ENCODE peak calls at places on chromosome 1, in ten cellular contexts. One of them, this sample, is unnamed.

GRCh38 chr1:95022527-95022926 is 50.2 kb downstream of the ALG14 start:
- DNase-seq in HS-27A: no peak
- DNase-seq in hypothalamus: no peak
- DNase-seq in COR-L47: no peak
- DNase-seq in NAMALWA: no peak
- DNase-seq in GDM1: no peak
- DNase-seq in psoas muscle: no peak
- DNase-seq in pancreas: no peak
- DNase-seq in activated T-helper 9 cell treated with anti-CD3 and anti-CD28 coated beads, Interleukin-2, amount 50 U/mL, for 16 hours: no peak
- DNase-seq in ACHN: no peak
- DNase-seq in this sample: no peak

GRCh38 chr1:87706198-87706597 is 377.5 kb downstream of the LMO4 start:
- DNase-seq in NAMALWA: no peak
- DNase-seq in psoas muscle: no peak
- DNase-seq in hypothalamus: no peak
- DNase-seq in GDM1: no peak
- DNase-seq in HS-27A: peak
- DNase-seq in activated T-helper 9 cell treated with anti-CD3 and anti-CD28 coated beads, Interleukin-2, amount 50 U/mL, for 16 hours: no peak
- DNase-seq in ACHN: no peak
- DNase-seq in COR-L47: no peak
- DNase-seq in pancreas: no peak
- DNase-seq in this sample: no peak

GRCh38 chr1:218376722-218377121 is 31.6 kb downstream of the TGFB2 start:
- DNase-seq in psoas muscle: no peak
- DNase-seq in pancreas: no peak
- DNase-seq in HS-27A: no peak
- DNase-seq in hypothalamus: no peak
- DNase-seq in COR-L47: no peak
- DNase-seq in ACHN: peak
- DNase-seq in NAMALWA: no peak
- DNase-seq in activated T-helper 9 cell treated with anti-CD3 and anti-CD28 coated beads, Interleukin-2, amount 50 U/mL, for 16 hours: no peak
- DNase-seq in GDM1: no peak
- DNase-seq in this sample: no peak

GRCh38 chr1:153688283-153688682 is 9.8 kb downstream of the NPR1 start:
- DNase-seq in HS-27A: no peak
- DNase-seq in pancreas: no peak
- DNase-seq in ACHN: no peak
- DNase-seq in NAMALWA: no peak
- DNase-seq in psoas muscle: no peak
- DNase-seq in COR-L47: no peak
- DNase-seq in hypothalamus: no peak
- DNase-seq in activated T-helper 9 cell treated with anti-CD3 and anti-CD28 coated beads, Interleukin-2, amount 50 U/mL, for 16 hours: no peak
- DNase-seq in GDM1: no peak
- DNase-seq in this sample: no peak

GRCh38 chr1:27418326-27418761 is 25.9 kb downstream of the GPR3 start:
- DNase-seq in NAMALWA: no peak
- DNase-seq in pancreas: no peak
- DNase-seq in ACHN: peak
- DNase-seq in hypothalamus: peak
- DNase-seq in GDM1: no peak
- DNase-seq in COR-L47: no peak
- DNase-seq in psoas muscle: peak
- DNase-seq in activated T-helper 9 cell treated with anti-CD3 and anti-CD28 coated beads, Interleukin-2, amount 50 U/mL, for 16 hours: peak
- DNase-seq in HS-27A: no peak
- DNase-seq in this sample: no peak

GRCh38 chr1:230104395-230105244 is 37.6 kb downstream of the GALNT2 start:
- DNase-seq in GDM1: peak
- DNase-seq in activated T-helper 9 cell treated with anti-CD3 and anti-CD28 coated beads, Interleukin-2, amount 50 U/mL, for 16 hours: peak
- DNase-seq in ACHN: peak
- DNase-seq in HS-27A: peak
- DNase-seq in psoas muscle: peak
- DNase-seq in hypothalamus: peak
- DNase-seq in pancreas: peak
- DNase-seq in COR-L47: peak
- DNase-seq in NAMALWA: peak
- DNase-seq in this sample: peak

GRCh38 chr1:202251424-202252256 is 58.0 kb downstream of the LGR6 start:
- DNase-seq in psoas muscle: no peak
- DNase-seq in NAMALWA: no peak
- DNase-seq in COR-L47: no peak
- DNase-seq in HS-27A: no peak
- DNase-seq in GDM1: no peak
- DNase-seq in ACHN: no peak
- DNase-seq in pancreas: no peak
- DNase-seq in hypothalamus: no peak
- DNase-seq in activated T-helper 9 cell treated with anti-CD3 and anti-CD28 coated beads, Interleukin-2, amount 50 U/mL, for 16 hours: no peak
- DNase-seq in this sample: no peak

GRCh38 chr1:196651637-196652215 is at the start of gene CFH:
- DNase-seq in hypothalamus: no peak
- DNase-seq in NAMALWA: no peak
- DNase-seq in COR-L47: no peak
- DNase-seq in HS-27A: peak
- DNase-seq in psoas muscle: no peak
- DNase-seq in activated T-helper 9 cell treated with anti-CD3 and anti-CD28 coated beads, Interleukin-2, amount 50 U/mL, for 16 hours: no peak
- DNase-seq in ACHN: no peak
- DNase-seq in pancreas: no peak
- DNase-seq in GDM1: no peak
- DNase-seq in this sample: peak

GRCh38 chr1:24501371-24502167 is 1.1 kb upstream of the RCAN3 start:
- DNase-seq in NAMALWA: peak
- DNase-seq in GDM1: peak
- DNase-seq in ACHN: peak
- DNase-seq in psoas muscle: no peak
- DNase-seq in COR-L47: no peak
- DNase-seq in activated T-helper 9 cell treated with anti-CD3 and anti-CD28 coated beads, Interleukin-2, amount 50 U/mL, for 16 hours: no peak
- DNase-seq in pancreas: no peak
- DNase-seq in hypothalamus: no peak
- DNase-seq in HS-27A: no peak
- DNase-seq in this sample: no peak

GRCh38 chr1:170692866-170693575 is 29.1 kb downstream of the PRRX1 start:
- DNase-seq in ACHN: no peak
- DNase-seq in HS-27A: no peak
- DNase-seq in COR-L47: no peak
- DNase-seq in pancreas: no peak
- DNase-seq in NAMALWA: no peak
- DNase-seq in activated T-helper 9 cell treated with anti-CD3 and anti-CD28 coated beads, Interleukin-2, amount 50 U/mL, for 16 hours: no peak
- DNase-seq in GDM1: no peak
- DNase-seq in hypothalamus: no peak
- DNase-seq in psoas muscle: no peak
- DNase-seq in this sample: no peak

GRCh38 chr1:181089017-181089776 is 697 bp downstream of the IER5 start:
- DNase-seq in activated T-helper 9 cell treated with anti-CD3 and anti-CD28 coated beads, Interleukin-2, amount 50 U/mL, for 16 hours: no peak
- DNase-seq in HS-27A: no peak
- DNase-seq in pancreas: peak
- DNase-seq in hypothalamus: peak
- DNase-seq in NAMALWA: peak
- DNase-seq in GDM1: no peak
- DNase-seq in psoas muscle: peak
- DNase-seq in COR-L47: no peak
- DNase-seq in ACHN: no peak
- DNase-seq in this sample: no peak

GRCh38 chr1:118101445-118101844 is 83.6 kb downstream of the SPAG17 start:
- DNase-seq in NAMALWA: no peak
- DNase-seq in hypothalamus: no peak
- DNase-seq in ACHN: no peak
- DNase-seq in COR-L47: peak
- DNase-seq in psoas muscle: no peak
- DNase-seq in HS-27A: no peak
- DNase-seq in activated T-helper 9 cell treated with anti-CD3 and anti-CD28 coated beads, Interleukin-2, amount 50 U/mL, for 16 hours: no peak
- DNase-seq in GDM1: no peak
- DNase-seq in pancreas: no peak
- DNase-seq in this sample: no peak

GRCh38 chr1:17636612-17637011 is 97.1 kb downstream of the ARHGEF10L start:
- DNase-seq in pancreas: no peak
- DNase-seq in hypothalamus: no peak
- DNase-seq in COR-L47: no peak
- DNase-seq in ACHN: no peak
- DNase-seq in HS-27A: no peak
- DNase-seq in psoas muscle: no peak
- DNase-seq in GDM1: no peak
- DNase-seq in NAMALWA: no peak
- DNase-seq in activated T-helper 9 cell treated with anti-CD3 and anti-CD28 coated beads, Interleukin-2, amount 50 U/mL, for 16 hours: no peak
- DNase-seq in this sample: no peak

GRCh38 chr1:232622981-232623380 is 7.0 kb downstream of the SIPA1L2 start:
- DNase-seq in HS-27A: no peak
- DNase-seq in activated T-helper 9 cell treated with anti-CD3 and anti-CD28 coated beads, Interleukin-2, amount 50 U/mL, for 16 hours: no peak
- DNase-seq in pancreas: no peak
- DNase-seq in NAMALWA: no peak
- DNase-seq in COR-L47: no peak
- DNase-seq in GDM1: no peak
- DNase-seq in psoas muscle: no peak
- DNase-seq in ACHN: no peak
- DNase-seq in hypothalamus: no peak
- DNase-seq in this sample: no peak

GRCh38 chr1:13661539-13661938 is 38.4 kb upstream of the PRDM2 start:
- DNase-seq in activated T-helper 9 cell treated with anti-CD3 and anti-CD28 coated beads, Interleukin-2, amount 50 U/mL, for 16 hours: no peak
- DNase-seq in psoas muscle: no peak
- DNase-seq in pancreas: no peak
- DNase-seq in HS-27A: no peak
- DNase-seq in ACHN: peak
- DNase-seq in GDM1: no peak
- DNase-seq in NAMALWA: no peak
- DNase-seq in COR-L47: no peak
- DNase-seq in hypothalamus: no peak
- DNase-seq in this sample: no peak

GRCh38 chr1:42439940-42440339 is 15.9 kb downstream of the ZMYND12 start:
- DNase-seq in activated T-helper 9 cell treated with anti-CD3 and anti-CD28 coated beads, Interleukin-2, amount 50 U/mL, for 16 hours: no peak
- DNase-seq in pancreas: no peak
- DNase-seq in psoas muscle: no peak
- DNase-seq in NAMALWA: no peak
- DNase-seq in HS-27A: peak
- DNase-seq in hypothalamus: no peak
- DNase-seq in ACHN: peak
- DNase-seq in COR-L47: no peak
- DNase-seq in GDM1: no peak
- DNase-seq in this sample: no peak

GRCh38 chr1:91683598-91683951 is 182.9 kb downstream of the CDC7 start:
- DNase-seq in activated T-helper 9 cell treated with anti-CD3 and anti-CD28 coated beads, Interleukin-2, amount 50 U/mL, for 16 hours: no peak
- DNase-seq in COR-L47: no peak
- DNase-seq in hypothalamus: no peak
- DNase-seq in GDM1: no peak
- DNase-seq in HS-27A: no peak
- DNase-seq in pancreas: peak
- DNase-seq in NAMALWA: no peak
- DNase-seq in ACHN: no peak
- DNase-seq in psoas muscle: peak
- DNase-seq in this sample: no peak

GRCh38 chr1:56099766-56100165 is 479.6 kb downstream of the PLPP3 start:
- DNase-seq in COR-L47: no peak
- DNase-seq in pancreas: no peak
- DNase-seq in GDM1: no peak
- DNase-seq in ACHN: no peak
- DNase-seq in hypothalamus: no peak
- DNase-seq in HS-27A: no peak
- DNase-seq in NAMALWA: no peak
- DNase-seq in psoas muscle: no peak
- DNase-seq in activated T-helper 9 cell treated with anti-CD3 and anti-CD28 coated beads, Interleukin-2, amount 50 U/mL, for 16 hours: no peak
- DNase-seq in this sample: no peak

GRCh38 chr1:59967780-59968179 is 41.2 kb upstream of the CYP2J2 start:
- DNase-seq in NAMALWA: no peak
- DNase-seq in pancreas: no peak
- DNase-seq in ACHN: no peak
- DNase-seq in psoas muscle: no peak
- DNase-seq in GDM1: no peak
- DNase-seq in activated T-helper 9 cell treated with anti-CD3 and anti-CD28 coated beads, Interleukin-2, amount 50 U/mL, for 16 hours: no peak
- DNase-seq in HS-27A: no peak
- DNase-seq in COR-L47: no peak
- DNase-seq in hypothalamus: no peak
- DNase-seq in this sample: no peak

GRCh38 chr1:19743793-19744192 is 55.9 kb downstream of the TMCO4 start:
- DNase-seq in pancreas: no peak
- DNase-seq in GDM1: no peak
- DNase-seq in COR-L47: no peak
- DNase-seq in NAMALWA: no peak
- DNase-seq in psoas muscle: no peak
- DNase-seq in ACHN: no peak
- DNase-seq in HS-27A: no peak
- DNase-seq in activated T-helper 9 cell treated with anti-CD3 and anti-CD28 coated beads, Interleukin-2, amount 50 U/mL, for 16 hours: no peak
- DNase-seq in hypothalamus: no peak
- DNase-seq in this sample: no peak

This sample was measured in smooth muscle cell of the brain vasculature.